ENCODE peak calls at places on chromosomes 7 and 10, in eight cellular contexts. J, I, Y, M, L, G, Z and D are unnamed samples.

GRCh38 chr7:155230169-155230593 is 67.5 kb upstream of the INSIG1 start:
- DNase-seq in I (peak; percentile 23), J (peak; percentile 96), Y (no peak), G (no peak), Z (no peak), L (peak; percentile 29), M (no peak), D (no peak)

GRCh38 chr10:45418859-45419672 is 45.0 kb downstream of the ALOX5 start:
- DNase-seq in L (peak; percentile 79), G (peak; percentile 51), J (no peak), M (peak; percentile 56), Y (no peak), Z (peak; percentile 78), I (peak; percentile 16), D (no peak)

GRCh38 chr10:119896937-119897336 is 4.4 kb downstream of the SEC23IP start:
- DNase-seq in L (no peak), Z (no peak), M (no peak), J (no peak), Y (no peak), G (no peak), I (peak; percentile 41), D (no peak)

GRCh38 chr10:104638861-104639594 is 2.1 kb upstream of the SORCS3 start:
- DNase-seq in G (no peak), M (no peak), Y (peak; percentile 21), J (no peak), L (peak; percentile 89), I (no peak), Z (peak; percentile 86), D (no peak)

GRCh38 chr7:114973147-114973546 is 51.3 kb downstream of the MDFIC start:
- DNase-seq in L (no peak), I (no peak), G (no peak), Y (no peak), J (no peak), Z (no peak), M (no peak), D (no peak)

GRCh38 chr7:11192506-11192905 is 218.8 kb downstream of the PHF14 start:
- DNase-seq in I (no peak), M (no peak), J (no peak), G (no peak), Y (no peak), L (no peak), Z (no peak), D (no peak)

GRCh38 chr10:129602938-129603520 is 136.0 kb downstream of the MGMT start:
- DNase-seq in Z (no peak), I (no peak), M (no peak), J (no peak), Y (no peak), G (no peak), L (no peak), D (no peak)

GRCh38 chr7:131738066-131738465 is 181.6 kb upstream of the PODXL start:
- DNase-seq in Y (no peak), M (no peak), J (no peak), G (no peak), I (no peak), L (peak; percentile 46), Z (no peak), D (no peak)

GRCh38 chr7:5519515-5519928 is 95.9 kb upstream of the TNRC18 start:
- DNase-seq in I (no peak), J (no peak), Z (peak; percentile 67), G (no peak), L (peak; percentile 29), Y (no peak), M (no peak), D (no peak)

GRCh38 chr7:51430480-51431086 is 114.0 kb upstream of the COBL start:
- DNase-seq in M (peak; percentile 52), J (peak; percentile 34), L (peak; percentile 87), G (peak; percentile 5), I (peak; percentile 43), Y (peak; percentile 78), Z (peak; percentile 85), D (peak; percentile 20)

GRCh38 chr7:70060298-70061068 is 462.2 kb downstream of the AUTS2 start:
- DNase-seq in M (no peak), G (no peak), Z (no peak), L (peak; percentile 82), Y (no peak), I (no peak), J (no peak), D (no peak)

GRCh38 chr10:100020883-100021248 is 11.1 kb upstream of the DNMBP start:
- DNase-seq in L (peak; percentile 24), Y (no peak), J (no peak), Z (no peak), M (no peak), I (no peak), G (no peak), D (no peak)

GRCh38 chr7:145978769-145979168 is 137.8 kb upstream of the CNTNAP2 start:
- DNase-seq in Z (no peak), Y (no peak), I (no peak), G (no peak), M (no peak), J (no peak), L (no peak), D (no peak)

GRCh38 chr10:36608866-36609265 is 516.5 kb upstream of the ANKRD30A start:
- DNase-seq in L (no peak), M (peak; percentile 45), Z (no peak), G (no peak), Y (no peak), I (no peak), J (no peak), D (no peak)

GRCh38 chr7:74453321-74454011 is at the start of gene GTF2IRD1:
- DNase-seq in L (peak; percentile 89), M (peak; percentile 58), Y (peak; percentile 98), G (no peak), Z (peak; percentile 78), I (peak; percentile 73), J (no peak), D (no peak)

GRCh38 chr7:151091003-151091402 is 4.7 kb downstream of the AGAP3 start:
- DNase-seq in I (no peak), Y (no peak), M (no peak), J (no peak), G (no peak), L (no peak), Z (no peak), D (no peak)

GRCh38 chr10:84695983-84696382 is 367.6 kb downstream of the CCSER2 start:
- DNase-seq in Z (no peak), G (no peak), L (no peak), I (no peak), Y (no peak), M (no peak), J (no peak), D (no peak)
- TF ChIP-seq POLR2AphosphoS5 in Z (no peak), G (no peak), L (no peak), I (no peak), Y (no peak), M (no peak), J (no peak), D (no peak)

GRCh38 chr10:132186488-132187413 is at the start of gene DPYSL4:
- DNase-seq in L (peak; percentile 48), Y (peak; percentile 90), J (no peak), Z (peak; percentile 76), I (no peak), M (peak; percentile 6), G (no peak), D (no peak)

GRCh38 chr10:132183046-132183445 is 3.7 kb upstream of the DPYSL4 start:
- DNase-seq in Z (no peak), M (no peak), J (no peak), I (peak; percentile 90), Y (no peak), G (no peak), L (no peak), D (no peak)

GRCh38 chr10:132185601-132186487 is 904 bp upstream of the DPYSL4 start:
- DNase-seq in J (peak; percentile 7), Z (peak; percentile 70), L (peak; percentile 76), Y (peak; percentile 43), M (peak; percentile 26), I (no peak), G (no peak), D (no peak)

GRCh38 chr10:132182591-132182990 is 4.2 kb upstream of the DPYSL4 start:
- DNase-seq in Y (no peak), M (no peak), Z (no peak), I (no peak), L (no peak), J (no peak), G (no peak), D (no peak)

GRCh38 chr10:132184816-132185593 is 1.7 kb upstream of the DPYSL4 start:
- DNase-seq in I (no peak), J (no peak), Z (no peak), L (peak; percentile 33), M (no peak), G (no peak), Y (no peak), D (no peak)
- TF ChIP-seq EZH2 in I (no peak), J (no peak), Z (no peak), L (peak; percentile 11), M (no peak), G (no peak), Y (no peak), D (no peak)

GRCh38 chr10:121597504-121598241 is 571 bp downstream of the FGFR2 start:
- DNase-seq in J (no peak), M (peak; percentile 8), Y (no peak), L (peak; percentile 51), I (no peak), G (no peak), Z (peak; percentile 72), D (no peak)
- H3K4me3 ChIP-seq in J (peak overlapping the region; percentile 78), M (peak overlapping the region; percentile 32), Y (no peak overlapping the region), L (peak overlapping the region; percentile 82), I (peak overlapping the region; percentile 54), G (no peak overlapping the region), Z (peak overlapping the region; percentile 97), D (peak overlapping the region; percentile 36)

GRCh38 chr7:148095066-148095465 is 495.5 kb upstream of the C7orf33 start:
- DNase-seq in G (no peak), M (no peak), Z (no peak), J (no peak), I (no peak), Y (no peak), L (no peak), D (no peak)
- TF ChIP-seq POLR2AphosphoS5 in G (no peak), M (no peak), Z (no peak), J (no peak), I (no peak), Y (no peak), L (no peak), D (no peak)

GRCh38 chr7:101177644-101178043 is 2.4 kb downstream of the NAT16 start:
- DNase-seq in Y (no peak), L (no peak), J (no peak), Z (no peak), I (no peak), G (no peak), M (no peak), D (no peak)

GRCh38 chr7:101175664-101176063 is 4.4 kb downstream of the NAT16 start:
- DNase-seq in J (no peak), Y (no peak), G (no peak), I (no peak), Z (no peak), M (no peak), L (no peak), D (no peak)

GRCh38 chr7:101179117-101179779 is 845 bp downstream of the NAT16 start:
- DNase-seq in J (no peak), Z (no peak), M (no peak), L (peak; percentile 78), G (no peak), Y (no peak), I (no peak), D (no peak)

GRCh38 chr7:101185258-101185839 is 5.3 kb upstream of the NAT16 start:
- DNase-seq in J (no peak), M (no peak), I (peak; percentile 57), G (no peak), Y (no peak), L (no peak), Z (no peak), D (no peak)

GRCh38 chr7:101179780-101180755 is at the start of gene NAT16:
- DNase-seq in Y (no peak), J (no peak), L (peak; percentile 69), Z (peak; percentile 76), M (no peak), G (no peak), I (no peak), D (no peak)
- TF ChIP-seq EZH2 in Y (no peak), J (no peak), L (peak; percentile 39), Z (peak; percentile 77), M (peak; percentile 93), G (no peak), I (peak; percentile 57), D (no peak)